ENCODE peak calls at places on chromosome 22, in four cellular contexts. V, H, C and Q are unnamed samples.

GRCh38 chr22:37161442-37161841 is 11.7 kb upstream of the IL2RB start:
- DNase-seq in V (no peak), H (peak; percentile 23), C (no peak), Q (no peak)

GRCh38 chr22:45648320-45649070 is 23.1 kb upstream of the ATXN10 start:
- DNase-seq in C (no peak), V (no peak), H (no peak), Q (no peak)

GRCh38 chr22:46008291-46008690 is 31.3 kb upstream of the WNT7B start:
- DNase-seq in V (no peak), H (no peak), C (peak; percentile 63), Q (no peak)

GRCh38 chr22:27459955-27460354 is 341.6 kb downstream of the MN1 start:
- DNase-seq in H (no peak), V (no peak), C (no peak), Q (no peak)

GRCh38 chr22:20994128-20994901 is 7.6 kb downstream of the THAP7 start:
- DNase-seq in H (no peak), V (no peak), C (no peak), Q (no peak)

GRCh38 chr22:48406161-48406560 is 1421.5 kb downstream of the BRD1 start:
- DNase-seq in C (no peak), H (no peak), V (no peak), Q (no peak)

GRCh38 chr22:23850136-23850611 is 7.5 kb upstream of the SLC2A11 start:
- DNase-seq in C (no peak), V (no peak), H (no peak), Q (no peak)

GRCh38 chr22:39567135-39567946 is 3.2 kb upstream of the CACNA1I start:
- DNase-seq in V (no peak), C (no peak), H (no peak), Q (peak; percentile 62)

GRCh38 chr22:37377927-37378326 is 49.4 kb downstream of the ELFN2 start:
- DNase-seq in H (no peak), C (no peak), V (no peak), Q (no peak)

DNA sequence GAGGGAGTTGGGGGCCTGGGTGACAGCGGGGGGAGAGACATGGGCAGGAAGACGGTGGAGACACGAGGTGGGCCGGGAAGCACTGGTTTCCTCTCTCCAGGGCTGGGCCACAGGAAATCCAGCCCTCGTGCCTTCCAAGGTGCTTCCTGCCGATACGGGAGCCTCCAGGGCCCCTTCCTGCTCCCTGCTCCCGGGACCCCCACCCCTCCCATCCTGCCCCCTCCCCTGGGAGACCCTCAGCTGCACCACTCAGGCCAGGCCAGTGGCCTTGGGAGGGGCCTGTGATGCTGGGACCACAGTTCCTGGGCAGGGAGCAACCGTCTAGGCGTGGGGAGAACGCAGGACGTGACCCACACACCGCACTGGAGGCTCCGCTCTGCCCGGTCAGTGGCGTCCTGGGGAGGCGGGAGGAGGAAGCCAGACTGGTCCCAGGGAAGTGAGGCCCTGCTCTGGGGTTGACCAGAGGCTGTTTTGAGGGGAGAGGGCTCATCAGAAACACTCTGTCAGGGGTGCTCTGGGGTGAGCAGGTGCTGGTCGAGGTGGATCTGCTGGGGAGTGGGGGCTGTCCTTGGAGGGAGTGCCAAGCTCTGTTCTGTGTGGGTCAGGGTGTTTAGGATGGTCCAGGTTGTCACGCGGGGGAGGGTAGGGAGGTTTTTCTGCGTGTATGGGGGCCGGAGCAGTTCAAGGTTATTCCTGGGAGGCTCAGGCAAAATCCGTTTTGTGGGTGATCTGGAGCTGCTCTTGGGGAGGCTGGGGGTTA is at the start of gene SHANK3:
- DNase-seq in H (no peak), C (no peak), V (no peak), Q (no peak)
- H3K4me3 ChIP-seq in H (no peak within 1 kb of the TSS), C (no peak within 1 kb of the TSS), V (peak within 1 kb of the TSS; percentile 85), Q (peak within 1 kb of the TSS; percentile 18)

GRCh38 chr22:38461414-38462081 is 6.3 kb upstream of the KDELR3 start:
- DNase-seq in C (peak; percentile 86), V (peak; percentile 97), H (peak; percentile 82), Q (peak; percentile 82)
- H2AFZ ChIP-seq in C (no peak overlapping the region), V (peak overlapping the region; percentile 60), H (peak overlapping the region; percentile 52), Q (peak overlapping the region; percentile 51)

DNA sequence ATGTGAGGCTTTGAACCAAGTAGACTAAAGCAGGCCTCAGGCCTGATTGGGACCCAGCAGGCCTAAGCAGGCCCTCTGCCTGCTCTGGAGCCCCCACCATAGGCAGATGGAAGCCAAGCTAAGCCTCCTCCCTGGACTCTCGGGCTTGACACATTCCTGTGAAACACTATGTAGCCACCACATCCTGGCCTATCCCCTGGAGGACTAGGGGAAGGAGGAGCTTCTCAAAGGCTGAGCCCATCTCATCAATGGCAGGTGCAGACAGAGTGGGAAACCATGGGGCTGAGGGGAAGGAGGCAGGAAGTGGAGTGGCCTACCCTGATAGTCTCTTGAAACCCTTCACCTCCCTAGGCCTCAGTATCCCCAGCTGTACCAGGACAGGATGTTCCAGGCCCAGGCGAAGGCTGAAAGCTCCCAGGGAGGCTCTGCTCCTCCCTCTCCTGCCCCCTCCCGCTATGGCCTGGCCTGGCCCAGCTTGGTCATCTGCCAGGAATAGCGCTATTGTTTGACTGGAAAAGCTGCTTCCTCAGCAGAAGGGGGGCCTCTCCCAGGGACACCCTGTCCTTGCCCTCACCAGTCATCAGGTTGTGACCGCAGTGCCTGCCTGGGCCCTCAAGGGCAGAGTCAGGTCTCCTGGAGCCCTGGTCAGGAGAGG is 1.5 kb upstream of the CASTOR1 start:
- DNase-seq in C (peak; percentile 52), V (peak; percentile 48), H (no peak), Q (peak; percentile 77)
- H3K4me3 ChIP-seq in C (no peak overlapping the region), V (no peak overlapping the region), H (no peak overlapping the region), Q (no peak overlapping the region)

DNA sequence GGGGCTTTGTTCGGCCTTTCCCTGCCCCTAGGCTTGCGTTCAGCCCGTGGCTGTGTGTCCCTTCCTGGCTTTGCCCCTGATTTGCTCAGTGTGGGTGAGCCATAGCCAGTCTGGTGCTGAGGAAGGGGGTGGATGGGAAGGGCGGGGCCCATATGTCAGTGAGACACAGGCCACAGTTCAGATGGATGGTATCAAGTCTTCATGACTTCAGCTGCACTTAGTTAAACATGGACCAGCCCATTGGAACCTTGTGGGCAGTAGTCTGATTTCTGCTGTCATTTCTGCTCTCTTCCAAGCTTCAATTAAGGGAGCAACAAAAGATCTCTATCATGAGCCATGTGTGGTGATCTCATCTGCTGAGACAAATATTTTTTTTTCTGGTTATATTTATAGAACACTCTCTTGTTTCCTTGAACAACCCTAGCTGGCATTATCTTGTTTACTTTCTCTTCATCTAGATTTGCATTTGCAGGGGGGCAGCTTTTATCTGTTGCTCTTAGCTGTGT is 21.6 kb upstream of the PEX26 start:
- DNase-seq in C (peak; percentile 82), V (no peak), H (no peak), Q (peak; percentile 78)
- H2AFZ ChIP-seq in C (peak overlapping the region; percentile 84), V (no peak overlapping the region), H (no peak overlapping the region), Q (peak overlapping the region; percentile 2)

GRCh38 chr22:28498044-28498443 is 181.6 kb downstream of the TTC28 start:
- DNase-seq in C (no peak), V (no peak), H (no peak), Q (no peak)
- H3K4me3 ChIP-seq in C (no peak overlapping the region), V (no peak overlapping the region), H (no peak overlapping the region), Q (no peak overlapping the region)

DNA sequence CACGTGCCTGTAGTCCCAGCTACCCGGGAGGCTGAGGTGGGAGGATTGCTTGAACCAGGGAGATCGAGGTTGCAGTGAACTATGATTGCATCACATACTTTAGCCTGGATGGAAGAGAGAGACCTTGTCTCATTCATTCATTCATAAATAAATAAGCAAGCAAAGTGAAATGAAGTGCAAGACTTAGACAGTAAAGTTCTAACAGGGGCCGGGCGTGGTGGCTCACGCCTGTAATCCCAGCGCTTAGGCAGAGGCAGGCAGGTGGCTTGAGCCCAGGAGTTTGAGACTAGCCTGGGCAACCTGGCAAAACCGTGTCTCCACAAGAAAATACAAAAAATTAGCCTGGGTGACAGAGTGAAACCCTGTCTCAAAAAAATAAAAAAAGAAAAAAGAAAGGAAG is 1.6 kb upstream of the ZNF280A start:
- DNase-seq in H (no peak), C (no peak), V (no peak), Q (no peak)
- H2AFZ ChIP-seq in H (no peak overlapping the region), C (no peak overlapping the region), V (no peak overlapping the region), Q (no peak overlapping the region)

DNA sequence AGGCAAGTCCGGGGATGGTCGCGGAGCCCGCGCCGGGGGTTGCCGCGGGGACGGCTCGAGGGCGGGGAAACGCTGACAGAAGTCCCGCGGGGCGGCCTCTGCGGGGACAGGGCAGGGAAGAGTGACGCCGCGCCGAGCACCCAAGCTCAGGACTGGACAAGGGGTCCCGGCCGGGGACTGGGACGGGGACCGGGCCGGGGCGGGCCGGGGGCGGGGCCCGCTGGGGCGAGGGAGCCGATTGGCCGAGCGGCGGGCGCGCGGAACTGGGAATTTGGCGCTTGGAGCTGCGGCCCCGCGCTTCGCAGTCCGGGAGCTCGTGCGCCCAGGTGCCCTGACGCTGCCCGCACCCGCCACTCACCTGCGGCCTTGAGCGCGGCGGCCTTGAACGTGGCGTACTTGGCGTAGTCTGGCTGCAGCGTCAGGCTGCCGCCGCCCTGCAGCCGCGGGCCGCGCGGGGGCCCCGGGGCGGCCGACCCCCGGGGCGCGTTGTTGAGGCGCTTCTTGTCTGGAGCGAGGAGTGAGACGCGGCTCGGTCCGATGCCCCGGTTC is 4.8 kb downstream of the SHISA8 start:
- DNase-seq in H (no peak), C (no peak), V (peak; percentile 75), Q (no peak)
- H3K4me3 ChIP-seq in H (no peak overlapping the region), C (no peak overlapping the region), V (peak overlapping the region; percentile 38), Q (peak overlapping the region; percentile 9)